ENCODE peak calls at places on chromosomes 5 and 9, in five cellular contexts. C is mammary epithelial cell, W is left ventricle myocardium inferior, Z is HFFc6, L is RWPE1. E is an unnamed sample.

GRCh38 chr5:157855404-157855994 is 3.4 kb downstream of the CLINT1 start:
- DNase-seq in C (peak), W (peak), Z (peak), L (peak), E (peak)

GRCh38 chr9:5510991-5511390 is 660 bp downstream of the PDCD1LG2 start:
- DNase-seq in C (no peak), W (no peak), Z (no peak), L (no peak), E (no peak)

GRCh38 chr9:13956107-13956506 is 357.8 kb downstream of the NFIB start:
- DNase-seq in C (no peak), W (no peak), Z (peak), L (no peak), E (no peak)

GRCh38 chr9:91034976-91035824 is 233.6 kb downstream of the SYK start:
- DNase-seq in C (no peak), W (no peak), Z (no peak), L (no peak), E (no peak)

GRCh38 chr5:112419050-112419595 is at the start of gene EPB41L4A:
- DNase-seq in C (peak), W (peak), Z (no peak), L (peak), E (no peak)

GRCh38 chr9:114729706-114730105 is 47.7 kb upstream of the TEX48 start:
- DNase-seq in C (no peak), W (no peak), Z (no peak), L (no peak), E (no peak)

GRCh38 chr9:36966371-36967097 is 67.5 kb downstream of the PAX5 start:
- DNase-seq in C (no peak), W (no peak), Z (no peak), L (no peak), E (no peak)

GRCh38 chr9:97501177-97501971 is at the start of gene TMOD1:
- DNase-seq in C (peak), W (peak), Z (no peak), L (peak), E (no peak)

GRCh38 chr5:124783794-124784193 is 37.4 kb upstream of the ZNF608 start:
- DNase-seq in C (no peak), W (no peak), Z (no peak), L (no peak), E (peak)

GRCh38 chr5:9681706-9682105 is 51.6 kb upstream of the TAS2R1 start:
- DNase-seq in C (no peak), W (no peak), Z (no peak), L (no peak), E (no peak)

GRCh38 chr5:136132087-136132486 is 558 bp upstream of the SMAD5 start:
- DNase-seq in C (no peak), W (no peak), Z (no peak), L (no peak), E (no peak)

GRCh38 chr5:34804398-34804797 is 34.6 kb upstream of the TTC23L start:
- DNase-seq in C (no peak), W (no peak), Z (no peak), L (no peak), E (no peak)

GRCh38 chr5:73490088-73490487 is 8.2 kb upstream of the BTF3 start:
- DNase-seq in C (no peak), W (no peak), Z (no peak), L (no peak), E (no peak)

GRCh38 chr5:180668835-180669596 is 19.6 kb upstream of the FLT4 start:
- DNase-seq in C (no peak), W (no peak), Z (no peak), L (no peak), E (no peak)

GRCh38 chr9:136605966-136606365 is 56.8 kb upstream of the EGFL7 start:
- DNase-seq in C (no peak), W (peak), Z (no peak), L (no peak), E (no peak)

DNA sequence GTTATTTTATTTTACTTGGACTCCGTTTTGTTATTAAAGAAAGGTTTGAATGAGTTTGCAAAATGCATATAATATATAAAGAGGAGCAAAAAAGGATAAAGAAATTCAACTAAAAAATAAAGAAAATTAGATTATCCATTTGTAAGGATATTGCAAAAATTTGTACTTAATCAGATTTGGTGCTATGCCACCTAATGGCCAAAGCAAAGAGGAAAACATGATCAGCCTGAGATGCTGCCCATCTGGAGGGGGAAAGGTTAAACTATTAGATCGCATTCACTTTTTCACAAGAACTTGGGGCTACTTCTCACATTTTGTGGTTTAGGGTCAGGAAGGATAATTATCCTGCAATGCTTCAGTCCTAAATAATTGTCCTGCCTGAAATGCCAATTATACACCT is 350.6 kb downstream of the MLLT3 start:
- DNase-seq in C (no peak), W (no peak), Z (no peak), L (no peak), E (no peak)
- TF ChIP-seq CTCF in C (peak), W (no peak), Z (peak), L (peak), E (no peak)

DNA sequence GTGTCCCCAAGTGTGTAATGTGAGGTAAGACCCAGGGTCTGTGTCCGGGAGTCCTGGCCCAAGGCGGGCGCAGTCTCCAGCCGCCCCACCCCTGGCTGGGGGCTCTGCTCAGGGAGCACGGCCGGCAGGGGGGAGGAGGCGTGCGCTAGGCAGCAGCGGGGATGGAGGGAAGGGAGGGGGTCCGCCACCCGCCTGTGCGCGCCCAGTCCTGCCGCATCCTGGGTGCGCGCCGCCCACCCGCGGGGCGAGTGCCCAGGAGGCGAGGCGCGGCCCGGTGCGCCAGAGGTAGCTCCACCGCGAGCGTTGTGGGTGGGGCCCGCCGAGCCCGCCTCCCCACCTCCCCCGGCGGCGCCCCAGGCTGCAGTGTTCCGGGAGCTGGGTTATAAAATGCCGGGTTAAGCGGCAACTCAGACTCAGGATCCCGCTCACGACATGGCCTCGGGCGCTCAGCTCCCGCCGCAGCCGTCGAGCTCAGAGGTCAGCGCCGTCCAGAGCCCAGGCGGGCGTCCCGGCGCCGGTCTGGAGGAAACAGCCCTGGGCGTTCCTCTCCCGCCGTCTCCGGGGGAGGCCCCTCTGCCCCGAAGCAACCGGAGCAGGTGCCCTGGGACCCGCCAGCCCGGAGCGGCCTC is at the start of gene CCNI2:
- DNase-seq in C (peak), W (no peak), Z (no peak), L (peak), E (no peak)
- TF ChIP-seq CTCF in C (no peak), W (peak), Z (peak), L (peak), E (peak)

GRCh38 chr9:128067898-128068655 is at the start of gene SLC25A25:
- DNase-seq in C (peak), W (peak), Z (peak), L (peak), E (peak)
- TF ChIP-seq CTCF in C (no peak), W (peak), Z (no peak), L (no peak), E (no peak)

GRCh38 chr9:107969727-107970126 is 480.2 kb upstream of the KLF4 start:
- DNase-seq in C (no peak), W (no peak), Z (no peak), L (no peak), E (no peak)

GRCh38 chr9:107969141-107969540 is 479.6 kb upstream of the KLF4 start:
- DNase-seq in C (no peak), W (no peak), Z (no peak), L (no peak), E (no peak)

GRCh38 chr9:107975426-107976010 is 485.9 kb upstream of the KLF4 start:
- DNase-seq in C (no peak), W (no peak), Z (no peak), L (no peak), E (no peak)

GRCh38 chr9:107973451-107973850 is 483.9 kb upstream of the KLF4 start:
- DNase-seq in C (no peak), W (no peak), Z (no peak), L (no peak), E (no peak)

GRCh38 chr9:107971241-107971640 is 481.7 kb upstream of the KLF4 start:
- DNase-seq in C (no peak), W (no peak), Z (no peak), L (no peak), E (no peak)
- TF ChIP-seq CTCF in C (no peak), W (no peak), Z (no peak), L (no peak), E (no peak)